ENCODE peak calls at places on chromosomes 12 and 14, in eight cellular contexts. X is endothelial cell of umbilical vein, L is spleen, R is H1, A is suprapubic skin, U is HL-60, S is HCT116, C is transverse colon. P is an unnamed sample.

GRCh38 chr14:79543966-79544365 is 667.3 kb downstream of the DIO2 start:
- DNase-seq in X (peak; percentile 10), L (no peak), R (peak; percentile 59), A (no peak), U (no peak), S (no peak), C (no peak), P (no peak)

GRCh38 chr12:117294206-117294605 is 67.2 kb downstream of the NOS1 start:
- DNase-seq in X (no peak), L (no peak), R (no peak), A (no peak), U (no peak), S (no peak), C (no peak), P (no peak)

GRCh38 chr12:91732086-91732485 is 413.6 kb downstream of the BTG1 start:
- DNase-seq in X (no peak), L (no peak), R (no peak), A (no peak), U (no peak), S (peak; percentile 2), C (no peak), P (no peak)

GRCh38 chr12:103771466-103771865 is 69.6 kb downstream of the NT5DC3 start:
- DNase-seq in X (peak; percentile 46), L (no peak), R (peak; percentile 76), A (no peak), U (no peak), S (no peak), C (peak; percentile 17), P (no peak)

GRCh38 chr12:12072064-12072760 is 1.5 kb downstream of the BCL2L14 start:
- DNase-seq in X (no peak), L (peak; percentile 75), R (no peak), A (no peak), U (no peak), S (no peak), C (peak; percentile 74), P (no peak)

GRCh38 chr12:110002691-110003515 is 3.7 kb downstream of the ANKRD13A start:
- DNase-seq in X (no peak), L (no peak), R (no peak), A (no peak), U (no peak), S (no peak), C (no peak), P (no peak)

GRCh38 chr12:101620762-101621133 is 26.0 kb downstream of the MYBPC1 start:
- DNase-seq in X (no peak), L (no peak), R (no peak), A (no peak), U (no peak), S (no peak), C (no peak), P (no peak)

GRCh38 chr14:95498622-95499353 is 17.7 kb downstream of the SYNE3 start:
- DNase-seq in X (no peak), L (peak; percentile 45), R (no peak), A (no peak), U (no peak), S (no peak), C (no peak), P (no peak)

GRCh38 chr12:52950553-52950952 is 1.6 kb downstream of the KRT18 start:
- DNase-seq in X (no peak), L (no peak), R (no peak), A (no peak), U (no peak), S (no peak), C (no peak), P (no peak)

GRCh38 chr12:52947738-52948423 is 1.0 kb upstream of the KRT18 start:
- DNase-seq in X (no peak), L (no peak), R (peak; percentile 52), A (no peak), U (no peak), S (no peak), C (no peak), P (no peak)

GRCh38 chr12:52951126-52951525 is 2.2 kb downstream of the KRT18 start:
- DNase-seq in X (no peak), L (no peak), R (no peak), A (no peak), U (no peak), S (no peak), C (no peak), P (no peak)

GRCh38 chr12:52951640-52952039 is 2.7 kb downstream of the KRT18 start:
- DNase-seq in X (no peak), L (no peak), R (no peak), A (no peak), U (no peak), S (no peak), C (no peak), P (no peak)

DNA sequence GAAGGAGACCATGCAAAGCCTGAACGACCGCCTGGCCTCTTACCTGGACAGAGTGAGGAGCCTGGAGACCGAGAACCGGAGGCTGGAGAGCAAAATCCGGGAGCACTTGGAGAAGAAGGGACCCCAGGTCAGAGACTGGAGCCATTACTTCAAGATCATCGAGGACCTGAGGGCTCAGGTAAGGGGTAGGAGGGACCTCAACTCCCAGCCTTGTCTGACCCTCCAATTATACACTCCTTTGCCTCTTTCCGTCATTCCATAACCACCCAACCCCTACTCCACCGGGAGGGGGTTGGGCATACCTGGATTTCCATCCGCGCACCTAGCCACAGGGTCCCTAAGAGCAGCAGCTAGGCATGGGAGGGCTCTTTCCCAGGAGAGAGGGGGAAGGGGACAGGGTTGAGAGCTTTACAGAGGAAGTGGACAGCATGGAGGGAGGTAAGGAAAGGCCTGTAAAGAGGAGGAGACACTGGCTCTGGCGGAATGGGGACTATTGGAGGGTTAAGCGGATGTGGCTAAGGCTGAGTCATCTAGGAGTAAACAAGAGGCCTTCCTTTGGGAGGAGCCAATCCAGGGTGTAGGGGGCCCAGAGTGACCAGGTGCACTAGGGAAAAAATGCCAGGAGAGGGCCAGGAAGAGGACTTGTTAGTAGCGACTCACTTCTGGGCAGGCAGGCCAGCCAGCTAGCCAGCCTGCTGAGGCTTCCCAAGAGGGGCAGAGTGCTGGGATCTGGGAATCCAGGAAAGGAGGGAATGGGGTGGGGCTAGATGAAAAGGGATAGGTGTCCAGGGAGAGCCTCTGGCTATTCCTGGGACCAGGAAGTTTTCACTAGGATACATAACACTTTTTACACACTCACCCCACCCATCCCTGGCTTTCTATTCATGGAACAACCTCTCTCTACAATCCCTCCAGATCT is 754 bp downstream of the KRT18 start:
- DNase-seq in X (peak; percentile 96), L (no peak), R (peak; percentile 62), A (no peak), U (peak; percentile 8), S (peak; percentile 84), C (peak; percentile 85), P (no peak)
- H3K4me3 ChIP-seq in X (peak overlapping the region; percentile 74), L (peak overlapping the region; percentile 49), R (peak overlapping the region; percentile 98), A (peak overlapping the region; percentile 56), U (no peak overlapping the region), S (peak overlapping the region; percentile 96), C (peak overlapping the region; percentile 69), P (peak overlapping the region; percentile 82)

GRCh38 chr14:67525389-67525788 is 7.7 kb upstream of the PLEKHH1 start:
- DNase-seq in X (no peak), L (no peak), R (no peak), A (no peak), U (no peak), S (no peak), C (no peak), P (no peak)

GRCh38 chr14:67526181-67526580 is 6.9 kb upstream of the PLEKHH1 start:
- DNase-seq in X (no peak), L (no peak), R (no peak), A (no peak), U (no peak), S (no peak), C (no peak), P (no peak)

GRCh38 chr14:67529947-67530935 is 2.8 kb upstream of the PLEKHH1 start:
- DNase-seq in X (no peak), L (no peak), R (no peak), A (no peak), U (no peak), S (no peak), C (no peak), P (no peak)

GRCh38 chr14:67526676-67527459 is 6.2 kb upstream of the PLEKHH1 start:
- DNase-seq in X (peak; percentile 62), L (no peak), R (peak; percentile 66), A (no peak), U (no peak), S (peak; percentile 59), C (peak; percentile 49), P (peak; percentile 20)

DNA sequence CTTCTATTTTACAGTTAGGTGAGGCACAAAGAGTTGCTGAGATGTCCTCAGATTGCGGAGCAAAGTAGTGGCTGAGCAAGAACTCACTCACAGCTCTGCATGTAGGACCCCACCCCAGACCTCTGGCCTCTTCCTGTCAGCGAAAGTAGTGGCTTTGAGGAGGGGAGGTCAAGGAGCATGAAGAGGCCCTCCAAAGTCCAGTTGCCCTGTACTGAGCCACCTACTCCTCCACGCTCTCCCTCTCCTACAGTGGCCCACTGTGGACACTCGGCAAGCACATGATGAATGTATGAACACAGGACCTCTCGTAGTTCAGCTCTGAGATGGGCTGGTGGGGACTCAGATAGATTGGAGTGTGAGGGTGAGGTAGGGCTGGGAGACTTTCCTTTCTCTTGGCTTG is 5.3 kb upstream of the PLEKHH1 start:
- DNase-seq in X (no peak), L (no peak), R (no peak), A (no peak), U (no peak), S (no peak), C (no peak), P (no peak)
- H3K27ac ChIP-seq in X (no peak overlapping the region), L (no peak overlapping the region), R (no peak overlapping the region), A (no peak overlapping the region), U (no peak overlapping the region), S (no peak overlapping the region), C (no peak overlapping the region), P (no peak overlapping the region)

DNA sequence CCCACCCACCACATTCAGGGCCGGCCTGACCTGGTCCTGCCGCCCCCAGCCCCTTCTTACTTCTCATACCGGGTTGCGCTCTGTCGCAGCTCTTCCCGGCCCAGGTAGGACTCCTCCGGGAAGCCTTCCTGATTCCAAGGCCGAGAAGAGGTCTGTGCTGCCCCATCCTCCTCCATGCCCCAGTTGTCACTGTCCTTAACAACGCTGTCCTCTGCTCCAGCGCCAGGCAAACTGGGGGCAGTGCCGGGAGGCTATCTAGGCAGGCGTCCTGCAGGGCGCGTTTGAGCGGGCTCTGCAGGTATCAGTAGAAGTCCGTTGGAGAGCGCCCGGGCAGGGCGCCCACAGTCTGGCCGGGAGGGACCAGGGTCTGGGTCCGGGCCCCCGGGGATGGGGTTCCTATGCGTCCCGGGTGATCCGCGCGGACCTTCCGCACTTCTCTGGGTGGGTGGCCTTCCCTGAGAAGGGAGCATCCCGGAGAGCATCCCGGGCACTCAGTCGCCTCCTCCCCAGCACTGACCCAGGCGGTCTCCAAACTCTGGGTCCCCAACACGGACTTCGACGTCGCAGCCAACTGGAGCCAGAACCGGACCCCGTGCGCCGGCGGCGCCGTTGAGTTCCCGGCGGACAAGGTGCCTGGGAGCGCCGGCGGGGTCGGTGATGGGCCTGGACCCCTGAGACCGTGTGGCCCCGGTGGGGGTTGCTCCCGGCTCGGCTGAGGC is 897 bp downstream of the AMN start:
- DNase-seq in X (no peak), L (no peak), R (no peak), A (no peak), U (no peak), S (no peak), C (peak; percentile 36), P (no peak)
- TF ChIP-seq POLR2AphosphoS5 in X (no peak), L (no peak), R (no peak), A (no peak), U (no peak), S (no peak), C (no peak), P (no peak)

DNA sequence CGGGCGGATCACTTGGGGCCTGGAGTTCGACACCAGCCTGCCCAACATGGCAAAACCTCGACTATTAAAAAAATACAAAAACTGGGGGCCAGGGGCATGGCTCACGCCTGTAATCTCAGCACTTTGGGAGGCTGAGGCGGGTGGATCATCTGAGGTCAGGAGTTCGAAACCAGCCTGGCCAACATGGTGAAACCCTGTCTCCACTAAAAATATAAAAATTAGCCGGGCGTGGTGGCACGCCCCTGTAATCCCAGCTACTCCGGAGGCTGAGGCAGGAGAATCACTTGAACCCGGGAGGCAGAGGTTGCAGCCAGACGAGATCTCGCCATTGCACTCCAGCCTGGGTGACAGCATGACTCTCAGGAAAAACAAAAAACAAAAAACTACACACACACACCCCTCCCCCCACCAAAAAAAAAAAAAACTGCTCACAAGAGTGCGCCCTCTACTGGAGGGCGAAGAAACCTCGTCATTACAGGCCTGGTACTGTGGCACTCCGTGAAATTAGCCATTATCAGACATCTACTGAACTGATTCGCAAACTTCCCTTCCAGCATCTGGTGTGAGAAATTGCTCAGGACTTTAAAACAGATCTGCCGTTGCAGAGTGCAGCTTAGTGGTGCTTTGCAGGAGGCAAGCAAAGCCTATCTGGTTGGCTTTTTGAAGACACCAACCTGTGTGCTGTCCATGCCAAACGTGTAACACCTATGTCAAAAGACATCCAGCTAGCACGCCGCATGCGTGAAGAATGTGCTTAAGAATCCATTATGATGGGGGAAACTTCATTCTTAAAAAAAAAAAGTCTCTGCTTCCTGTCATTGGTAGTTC is 7.7 kb downstream of the PPP1R3E start:
- DNase-seq in X (peak; percentile 55), L (no peak), R (peak; percentile 56), A (no peak), U (peak; percentile 55), S (no peak), C (peak; percentile 33), P (no peak)
- H3K4me3 ChIP-seq in X (no peak overlapping the region), L (no peak overlapping the region), R (no peak overlapping the region), A (no peak overlapping the region), U (no peak overlapping the region), S (no peak overlapping the region), C (no peak overlapping the region), P (no peak overlapping the region)